ENCODE peak calls at places on chromosomes 2 and 18, in seven cellular contexts. L is upper lobe of right lung; T is putamen; N is PC-9; O is stimulated activated CD8-positive, alpha-beta memory T cell treated with anti-CD3 and anti-CD28 coated beads, Interleukin-15, amount 100 ng/mL, for 1 hour; X is endothelial cell of umbilical vein; R is ureter. G is an unnamed sample.

GRCh38 chr2:12044857-12045256 is 298.4 kb downstream of the LPIN1 start:
- DNase-seq in R (no peak), N (no peak), X (no peak), T (no peak), L (no peak), O (no peak), G (no peak)

GRCh38 chr18:12606592-12607315 is 51.2 kb downstream of the SPIRE1 start:
- DNase-seq in N (peak), L (no peak), O (no peak), T (peak), R (no peak), X (peak), G (peak)

GRCh38 chr2:46874236-46874929 is 41.2 kb downstream of the MCFD2 start:
- DNase-seq in N (no peak), O (no peak), X (no peak), T (no peak), L (peak), R (no peak), G (no peak)

GRCh38 chr2:42196403-42197267 is 27.5 kb downstream of the EML4 start:
- DNase-seq in O (peak), N (peak), X (peak), R (no peak), T (peak), L (no peak), G (peak)

GRCh38 chr2:190343500-190344274 is at the start of gene INPP1:
- DNase-seq in N (peak), O (no peak), L (peak), R (peak), X (peak), T (peak), G (peak)

GRCh38 chr2:182870227-182870626 is 3.8 kb upstream of the FRZB start:
- DNase-seq in L (no peak), O (no peak), R (no peak), N (no peak), T (no peak), X (no peak), G (no peak)

GRCh38 chr2:191218292-191218898 is 26.8 kb upstream of the MYO1B start:
- DNase-seq in R (no peak), X (peak), T (no peak), O (peak), L (no peak), N (peak), G (peak)

GRCh38 chr2:176419591-176420071 is 150.4 kb downstream of the MTX2 start:
- DNase-seq in X (peak), L (no peak), T (no peak), R (no peak), N (no peak), O (no peak), G (no peak)

GRCh38 chr2:100184055-100184737 is 41.8 kb upstream of the AFF3 start:
- DNase-seq in N (no peak), R (no peak), O (no peak), X (no peak), L (no peak), T (no peak), G (no peak)

GRCh38 chr2:145088733-145089132 is 568.8 kb upstream of the ZEB2 start:
- DNase-seq in T (no peak), L (no peak), R (no peak), N (no peak), X (no peak), O (no peak), G (no peak)

GRCh38 chr2:178386951-178387602 is 63.9 kb downstream of the PRKRA start:
- DNase-seq in X (peak), N (no peak), R (no peak), T (no peak), L (no peak), O (no peak), G (no peak)

GRCh38 chr18:22933958-22934423 is 863 bp downstream of the RBBP8 start:
- DNase-seq in L (no peak), N (no peak), X (no peak), O (no peak), T (no peak), R (no peak), G (no peak)

GRCh38 chr2:216535454-216535995 is 36.9 kb downstream of the RPL37A start:
- DNase-seq in T (no peak), R (peak), X (peak), O (no peak), L (no peak), N (peak), G (peak)

GRCh38 chr18:42471886-42472285 is 516.9 kb downstream of the PIK3C3 start:
- DNase-seq in O (no peak), T (no peak), X (no peak), N (no peak), L (no peak), R (no peak), G (no peak)

GRCh38 chr2:63740943-63741342 is 100.8 kb upstream of the UGP2 start:
- DNase-seq in R (no peak), X (no peak), T (no peak), L (no peak), N (no peak), O (no peak), G (no peak)

GRCh38 chr2:225276207-225276606 is 123.3 kb upstream of the NYAP2 start:
- DNase-seq in X (no peak), R (no peak), O (no peak), T (no peak), L (no peak), N (no peak), G (no peak)

GRCh38 chr2:143264851-143265250 is 135.6 kb downstream of the ARHGAP15 start:
- DNase-seq in O (no peak), R (no peak), L (no peak), T (no peak), N (no peak), X (no peak), G (no peak)

GRCh38 chr2:238926761-238927611 is 79.1 kb downstream of the TWIST2 start:
- DNase-seq in X (no peak), L (no peak), T (no peak), O (no peak), R (no peak), N (no peak), G (no peak)

GRCh38 chr2:186883666-186884065 is 34.7 kb upstream of the ZSWIM2 start:
- DNase-seq in T (no peak), O (no peak), R (no peak), N (no peak), L (no peak), X (peak), G (no peak)

GRCh38 chr2:37886745-37887144 is 38.3 kb upstream of the RMDN2 start:
- DNase-seq in R (no peak), N (no peak), O (no peak), T (no peak), L (no peak), X (no peak), G (no peak)

GRCh38 chr2:217858519-217859466 is 144.0 kb downstream of the TNS1 start:
- DNase-seq in L (no peak), O (no peak), N (peak), R (peak), T (peak), X (peak), G (peak)

GRCh38 chr2:69567909-69568300 is 75.6 kb downstream of the AAK1 start:
- DNase-seq in N (no peak), X (no peak), O (no peak), T (no peak), R (no peak), L (no peak), G (no peak)

GRCh38 chr2:98369710-98370239 is 23.5 kb downstream of the CNGA3 start:
- DNase-seq in N (no peak), O (no peak), T (no peak), R (no peak), L (peak), X (no peak), G (no peak)

GRCh38 chr2:215504547-215504946 is 68.7 kb upstream of the FN1 start:
- DNase-seq in N (no peak), R (no peak), L (no peak), T (no peak), O (no peak), X (peak), G (no peak)

GRCh38 chr2:222919841-222920609 is 59.2 kb downstream of the ACSL3 start:
- DNase-seq in X (peak), N (peak), L (no peak), R (no peak), T (no peak), O (no peak), G (peak)

GRCh38 chr2:112768432-112768831 is 4.0 kb upstream of the CKAP2L start:
- DNase-seq in R (no peak), N (no peak), X (no peak), O (no peak), T (no peak), L (no peak), G (no peak)

GRCh38 chr2:138572318-138572717 is 70.7 kb downstream of the SPOPL start:
- DNase-seq in L (no peak), R (no peak), N (no peak), O (no peak), X (no peak), T (no peak), G (no peak)

GRCh38 chr2:141992695-141993094 is 138.1 kb downstream of the LRP1B start:
- DNase-seq in O (no peak), T (no peak), X (no peak), R (no peak), L (no peak), N (no peak), G (no peak)

GRCh38 chr18:56314396-56314795 is 324.0 kb downstream of the TXNL1 start:
- DNase-seq in L (no peak), O (no peak), R (no peak), X (peak), N (no peak), T (no peak), G (no peak)

GRCh38 chr2:122523143-122523542 is 767.7 kb downstream of the TSN start:
- DNase-seq in O (no peak), L (no peak), N (no peak), X (no peak), T (no peak), R (no peak), G (no peak)

GRCh38 chr2:46829240-46829970 is 86.2 kb downstream of the MCFD2 start:
- DNase-seq in O (no peak), N (peak), L (peak), R (peak), T (no peak), X (no peak), G (no peak)

G was measured in Caki2.